ENCODE peak calls at places on chromosomes 2 and 18, in nine cellular contexts. L, Z, W, B, K, M, R, Y and I are unnamed samples.

GRCh38 chr18:62999392-62999791 is 284.1 kb downstream of the PHLPP1 start:
- DNase-seq in L (no peak), Z (no peak), W (no peak), B (no peak), K (peak; percentile 50), M (peak; percentile 81), R (no peak), Y (no peak), I (no peak)

GRCh38 chr2:37654419-37654818 is 17.0 kb downstream of the CDC42EP3 start:
- DNase-seq in L (no peak), Z (peak; percentile 35), W (peak; percentile 31), B (no peak), K (no peak), M (no peak), R (no peak), Y (no peak), I (no peak)

GRCh38 chr2:207236156-207236935 is 70.6 kb upstream of the KLF7 start:
- DNase-seq in L (no peak), Z (no peak), W (no peak), B (no peak), K (no peak), M (no peak), R (no peak), Y (no peak), I (no peak)

GRCh38 chr18:34947711-34948125 is 93.5 kb upstream of the MAPRE2 start:
- DNase-seq in L (no peak), Z (no peak), W (no peak), B (no peak), K (peak; percentile 48), M (peak; percentile 28), R (no peak), Y (no peak), I (no peak)

GRCh38 chr18:11710578-11710977 is 21.5 kb downstream of the GNAL start:
- DNase-seq in L (no peak), Z (no peak), W (no peak), B (no peak), K (no peak), M (no peak), R (no peak), Y (no peak), I (no peak)

GRCh38 chr2:143850084-143850483 is 669.8 kb downstream of the ZEB2 start:
- DNase-seq in L (no peak), Z (no peak), W (no peak), B (no peak), K (no peak), M (no peak), R (no peak), Y (no peak), I (no peak)

GRCh38 chr2:118940486-118941120 is 1.4 kb upstream of the MARCO start:
- DNase-seq in L (no peak), Z (no peak), W (no peak), B (no peak), K (no peak), M (no peak), R (no peak), Y (no peak), I (no peak)

GRCh38 chr2:17892726-17893534 is 14.5 kb downstream of the KCNS3 start:
- DNase-seq in L (no peak), Z (peak; percentile 30), W (peak; percentile 22), B (no peak), K (peak; percentile 24), M (no peak), R (no peak), Y (peak; percentile 20), I (no peak)

GRCh38 chr18:10141559-10141958 is 227.7 kb downstream of the VAPA start:
- DNase-seq in L (no peak), Z (no peak), W (no peak), B (no peak), K (no peak), M (peak; percentile 4), R (no peak), Y (no peak), I (no peak)

GRCh38 chr2:39851691-39852110 is 72.6 kb upstream of the THUMPD2 start:
- DNase-seq in L (no peak), Z (peak; percentile 57), W (peak; percentile 53), B (no peak), K (peak; percentile 28), M (peak; percentile 42), R (peak; percentile 63), Y (peak; percentile 11), I (peak; percentile 87)

GRCh38 chr2:133152801-133153200 is 415.5 kb downstream of the NCKAP5 start:
- DNase-seq in L (no peak), Z (no peak), W (no peak), B (no peak), K (no peak), M (no peak), R (no peak), Y (no peak), I (no peak)

GRCh38 chr2:98419977-98420725 is 24.5 kb upstream of the INPP4A start:
- DNase-seq in L (no peak), Z (no peak), W (no peak), B (no peak), K (peak; percentile 14), M (peak; percentile 3), R (no peak), Y (no peak), I (no peak)
- H2AFZ ChIP-seq in L (no peak overlapping the region), Z (peak overlapping the region; percentile 10), W (no peak overlapping the region), B (no peak overlapping the region), K (peak overlapping the region; percentile 3), M (no peak overlapping the region), R (no peak overlapping the region), Y (no peak overlapping the region), I (no peak overlapping the region)

DNA sequence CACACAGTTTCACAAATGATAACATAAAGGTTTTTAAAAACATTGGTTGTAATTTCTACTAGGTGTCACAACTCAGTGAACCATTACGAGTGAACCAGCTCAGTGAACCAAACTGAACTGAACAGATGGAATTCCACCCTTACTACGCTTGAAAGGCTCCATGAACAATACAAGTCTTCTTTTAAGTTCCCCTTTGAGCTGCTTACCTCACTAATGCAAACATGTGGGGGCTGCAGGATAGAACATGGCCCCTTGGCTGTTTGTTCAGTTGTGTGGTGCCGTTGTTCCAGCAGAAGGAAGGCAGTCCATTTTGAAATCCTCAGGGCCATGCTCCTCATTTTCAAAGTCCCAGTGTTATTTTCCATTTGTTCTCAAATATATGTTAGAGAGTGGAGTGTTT is 30.7 kb upstream of the KLHL14 start:
- DNase-seq in L (no peak), Z (no peak), W (peak; percentile 74), B (no peak), K (no peak), M (no peak), R (no peak), Y (no peak), I (peak; percentile 90)
- TF ChIP-seq EZH2phosphoT487 in L (no peak), Z (no peak), W (no peak), B (no peak), K (no peak), M (no peak), R (no peak), Y (no peak), I (no peak)

DNA sequence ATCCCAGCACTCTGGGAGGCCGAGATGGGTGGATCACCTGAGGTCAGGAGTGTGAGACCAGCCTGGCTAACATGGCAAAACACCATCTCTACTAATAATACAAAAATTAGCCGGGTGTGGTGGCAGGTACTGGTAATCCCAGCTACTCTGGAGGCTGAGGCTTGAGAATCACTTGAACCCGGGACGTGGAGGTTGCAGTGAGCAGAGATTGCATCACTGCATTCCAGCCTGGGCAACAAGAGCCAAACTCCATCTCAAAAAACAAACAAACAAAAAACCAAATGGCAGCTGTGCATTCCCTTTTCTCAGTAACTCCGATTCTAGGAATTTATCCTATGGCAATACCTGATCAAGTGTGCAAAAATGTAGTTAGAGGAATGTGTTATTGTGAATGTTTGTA is 4.7 kb upstream of the GRHL1 start:
- DNase-seq in L (no peak), Z (no peak), W (no peak), B (no peak), K (no peak), M (no peak), R (no peak), Y (no peak), I (no peak)
- H3K4me2 ChIP-seq in L (no peak overlapping the region), Z (no peak overlapping the region), W (no peak overlapping the region), B (no peak overlapping the region), K (no peak overlapping the region), M (no peak overlapping the region), R (no peak overlapping the region), Y (no peak overlapping the region), I (no peak overlapping the region)

DNA sequence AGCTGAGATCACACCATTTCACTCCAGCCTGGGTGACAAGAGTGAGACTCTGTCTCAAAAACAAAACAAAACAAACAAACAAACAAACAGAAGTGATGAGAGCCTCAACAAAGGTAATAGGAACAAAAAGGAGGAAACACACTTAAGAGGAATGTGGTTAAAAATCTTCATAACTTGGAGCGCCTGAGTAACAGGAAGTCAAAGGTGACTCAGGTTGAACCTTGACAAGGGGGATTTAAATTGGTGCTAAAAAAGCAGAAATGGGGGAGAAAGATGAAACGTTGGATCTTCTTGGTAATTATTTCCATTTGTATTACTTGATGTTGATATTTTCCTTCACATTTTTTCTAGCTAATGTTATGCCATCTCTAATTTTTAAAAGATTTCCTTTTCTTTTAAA is 318.5 kb upstream of the TCF4 start:
- DNase-seq in L (no peak), Z (no peak), W (no peak), B (no peak), K (peak; percentile 8), M (peak; percentile 37), R (no peak), Y (no peak), I (no peak)
- H2AFZ ChIP-seq in L (no peak overlapping the region), Z (no peak overlapping the region), W (no peak overlapping the region), B (no peak overlapping the region), K (no peak overlapping the region), M (no peak overlapping the region), R (no peak overlapping the region), Y (no peak overlapping the region), I (no peak overlapping the region)

GRCh38 chr18:6994719-6995430 is 122.7 kb downstream of the LAMA1 start:
- DNase-seq in L (peak; percentile 22), Z (no peak), W (no peak), B (no peak), K (peak; percentile 79), M (peak; percentile 62), R (peak; percentile 49), Y (no peak), I (no peak)
- TF ChIP-seq EZH2phosphoT487 in L (no peak), Z (no peak), W (no peak), B (no peak), K (no peak), M (no peak), R (no peak), Y (no peak), I (no peak)

DNA sequence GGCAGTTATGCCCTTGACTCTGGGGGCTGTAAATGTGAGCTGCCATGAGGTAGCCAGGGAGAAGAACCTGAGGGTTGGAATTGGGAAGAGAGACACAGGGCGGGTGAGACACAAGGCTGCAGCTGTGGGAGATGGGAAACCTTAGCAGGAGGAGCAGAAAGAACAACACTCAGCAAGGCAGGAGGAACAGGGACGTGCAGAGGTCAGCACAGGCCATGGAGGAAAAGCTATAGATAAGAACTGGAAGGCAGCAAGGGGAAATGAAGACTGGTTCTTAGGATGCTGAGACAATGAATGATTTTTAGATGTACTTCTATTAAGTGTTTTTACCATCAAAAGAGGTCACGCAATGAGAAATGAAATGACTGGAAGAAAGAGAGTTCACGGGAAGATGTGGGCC is 80.2 kb downstream of the USP40 start:
- DNase-seq in L (no peak), Z (no peak), W (no peak), B (no peak), K (no peak), M (no peak), R (no peak), Y (no peak), I (no peak)
- H3K4me2 ChIP-seq in L (peak overlapping the region; percentile 43), Z (no peak overlapping the region), W (no peak overlapping the region), B (no peak overlapping the region), K (peak overlapping the region; percentile 84), M (peak overlapping the region; percentile 45), R (no peak overlapping the region), Y (no peak overlapping the region), I (no peak overlapping the region)